ENCODE peak calls at places on chromosome 16, in nine cellular contexts. One of them, this sample, is unnamed.

GRCh38 chr16:14509675-14510132 is 120.4 kb downstream of the PARN start:
- DNase-seq in ELR: no peak
- DNase-seq in LoVo: no peak
- DNase-seq in activated CD8-positive, alpha-beta memory T cell treated with anti-CD3 and anti-CD28 coated beads for 1 hour: no peak
- DNase-seq in mucosa of descending colon: no peak
- DNase-seq in amygdala: no peak
- DNase-seq in HTR-8/SVneo: no peak
- DNase-seq in HCEC 1CT: no peak
- DNase-seq in mucosa of gallbladder: no peak
- DNase-seq in this sample: no peak

GRCh38 chr16:84907575-84907974 is 87.8 kb downstream of the CRISPLD2 start:
- DNase-seq in LoVo: no peak
- DNase-seq in ELR: no peak
- DNase-seq in HCEC 1CT: no peak
- DNase-seq in mucosa of gallbladder: peak
- DNase-seq in mucosa of descending colon: no peak
- DNase-seq in HTR-8/SVneo: no peak
- DNase-seq in activated CD8-positive, alpha-beta memory T cell treated with anti-CD3 and anti-CD28 coated beads for 1 hour: no peak
- DNase-seq in amygdala: no peak
- DNase-seq in this sample: no peak

GRCh38 chr16:72428611-72429376 is 256.8 kb upstream of the PMFBP1 start:
- DNase-seq in mucosa of gallbladder: no peak
- DNase-seq in mucosa of descending colon: no peak
- DNase-seq in ELR: no peak
- DNase-seq in LoVo: no peak
- DNase-seq in HCEC 1CT: no peak
- DNase-seq in HTR-8/SVneo: no peak
- DNase-seq in amygdala: peak
- DNase-seq in activated CD8-positive, alpha-beta memory T cell treated with anti-CD3 and anti-CD28 coated beads for 1 hour: no peak
- DNase-seq in this sample: no peak

GRCh38 chr16:89010210-89010925 is 33.4 kb upstream of the CBFA2T3 start:
- DNase-seq in HCEC 1CT: no peak
- DNase-seq in amygdala: no peak
- DNase-seq in mucosa of descending colon: peak
- DNase-seq in mucosa of gallbladder: no peak
- DNase-seq in HTR-8/SVneo: no peak
- DNase-seq in LoVo: no peak
- DNase-seq in activated CD8-positive, alpha-beta memory T cell treated with anti-CD3 and anti-CD28 coated beads for 1 hour: no peak
- DNase-seq in ELR: no peak
- DNase-seq in this sample: no peak

GRCh38 chr16:25033852-25034251 is 18.7 kb upstream of the ARHGAP17 start:
- DNase-seq in LoVo: no peak
- DNase-seq in HTR-8/SVneo: no peak
- DNase-seq in mucosa of descending colon: no peak
- DNase-seq in ELR: peak
- DNase-seq in HCEC 1CT: peak
- DNase-seq in activated CD8-positive, alpha-beta memory T cell treated with anti-CD3 and anti-CD28 coated beads for 1 hour: no peak
- DNase-seq in mucosa of gallbladder: no peak
- DNase-seq in amygdala: no peak
- DNase-seq in this sample: no peak

GRCh38 chr16:6749714-6750113 is 582.9 kb upstream of the RBFOX1 start:
- DNase-seq in ELR: no peak
- DNase-seq in HTR-8/SVneo: no peak
- DNase-seq in HCEC 1CT: no peak
- DNase-seq in amygdala: no peak
- DNase-seq in mucosa of gallbladder: no peak
- DNase-seq in mucosa of descending colon: no peak
- DNase-seq in activated CD8-positive, alpha-beta memory T cell treated with anti-CD3 and anti-CD28 coated beads for 1 hour: no peak
- DNase-seq in LoVo: no peak
- DNase-seq in this sample: no peak

GRCh38 chr16:12862327-12862726 is 39.1 kb upstream of the SHISA9 start:
- DNase-seq in amygdala: no peak
- DNase-seq in mucosa of gallbladder: no peak
- DNase-seq in activated CD8-positive, alpha-beta memory T cell treated with anti-CD3 and anti-CD28 coated beads for 1 hour: no peak
- DNase-seq in mucosa of descending colon: no peak
- DNase-seq in LoVo: no peak
- DNase-seq in ELR: no peak
- DNase-seq in HTR-8/SVneo: no peak
- DNase-seq in HCEC 1CT: no peak
- DNase-seq in this sample: no peak

GRCh38 chr16:70809392-70810060 is 8.6 kb upstream of the VAC14 start:
- DNase-seq in HCEC 1CT: no peak
- DNase-seq in mucosa of gallbladder: no peak
- DNase-seq in ELR: no peak
- DNase-seq in HTR-8/SVneo: no peak
- DNase-seq in activated CD8-positive, alpha-beta memory T cell treated with anti-CD3 and anti-CD28 coated beads for 1 hour: no peak
- DNase-seq in LoVo: no peak
- DNase-seq in amygdala: no peak
- DNase-seq in mucosa of descending colon: no peak
- DNase-seq in this sample: no peak

GRCh38 chr16:12203780-12204351 is 227.3 kb downstream of the SNX29 start:
- DNase-seq in amygdala: no peak
- DNase-seq in activated CD8-positive, alpha-beta memory T cell treated with anti-CD3 and anti-CD28 coated beads for 1 hour: no peak
- DNase-seq in mucosa of descending colon: no peak
- DNase-seq in mucosa of gallbladder: no peak
- DNase-seq in HTR-8/SVneo: no peak
- DNase-seq in ELR: no peak
- DNase-seq in LoVo: no peak
- DNase-seq in HCEC 1CT: no peak
- DNase-seq in this sample: no peak

GRCh38 chr16:35188288-35189155 is 1729.1 kb downstream of the TP53TG3F start:
- DNase-seq in LoVo: no peak
- DNase-seq in HTR-8/SVneo: no peak
- DNase-seq in ELR: no peak
- DNase-seq in mucosa of gallbladder: no peak
- DNase-seq in HCEC 1CT: no peak
- DNase-seq in amygdala: no peak
- DNase-seq in mucosa of descending colon: no peak
- DNase-seq in activated CD8-positive, alpha-beta memory T cell treated with anti-CD3 and anti-CD28 coated beads for 1 hour: no peak
- DNase-seq in this sample: no peak

GRCh38 chr16:85720319-85720637 is 30.6 kb downstream of the C16orf74 start:
- DNase-seq in activated CD8-positive, alpha-beta memory T cell treated with anti-CD3 and anti-CD28 coated beads for 1 hour: no peak
- DNase-seq in HTR-8/SVneo: peak
- DNase-seq in HCEC 1CT: no peak
- DNase-seq in mucosa of descending colon: peak
- DNase-seq in ELR: peak
- DNase-seq in LoVo: peak
- DNase-seq in amygdala: no peak
- DNase-seq in mucosa of gallbladder: peak
- DNase-seq in this sample: no peak

GRCh38 chr16:13866073-13866472 is 53.9 kb upstream of the ERCC4 start:
- DNase-seq in HCEC 1CT: peak
- DNase-seq in activated CD8-positive, alpha-beta memory T cell treated with anti-CD3 and anti-CD28 coated beads for 1 hour: no peak
- DNase-seq in HTR-8/SVneo: peak
- DNase-seq in amygdala: no peak
- DNase-seq in LoVo: peak
- DNase-seq in mucosa of gallbladder: peak
- DNase-seq in ELR: peak
- DNase-seq in mucosa of descending colon: peak
- DNase-seq in this sample: peak

GRCh38 chr16:79845734-79846135 is 245.2 kb upstream of the MAF start:
- DNase-seq in HCEC 1CT: no peak
- DNase-seq in mucosa of gallbladder: no peak
- DNase-seq in activated CD8-positive, alpha-beta memory T cell treated with anti-CD3 and anti-CD28 coated beads for 1 hour: no peak
- DNase-seq in HTR-8/SVneo: no peak
- DNase-seq in LoVo: no peak
- DNase-seq in ELR: no peak
- DNase-seq in amygdala: no peak
- DNase-seq in mucosa of descending colon: no peak
- DNase-seq in this sample: no peak